ENCODE peak calls at places on chromosomes 13 and 19, in four cellular contexts. F, I, X and N are unnamed samples. For H3K4me1 and H3K9me3, the result is how much of the 10 kb centered on the place peaks cover.

GRCh38 chr13:113742000-113742441 is 17.0 kb upstream of the TMEM255B start:
- DNase-seq in F (peak), I (peak), X (peak), N (no peak)

GRCh38 chr13:87331178-87331577 is 340.0 kb upstream of the SLITRK5 start:
- DNase-seq in F (no peak), I (no peak), X (peak), N (no peak)

GRCh38 chr13:93146584-93147292 is 79.9 kb upstream of the GPC6 start:
- DNase-seq in F (no peak), I (peak), X (peak), N (no peak)

GRCh38 chr19:2244486-2244885 is 4.6 kb upstream of the AMH start:
- DNase-seq in F (no peak), I (no peak), X (no peak), N (no peak)

GRCh38 chr19:3977242-3978143 is 6.6 kb upstream of the DAPK3 start:
- DNase-seq in F (no peak), I (no peak), X (no peak), N (no peak)

GRCh38 chr13:84649853-84650252 is 767.6 kb upstream of the SLITRK1 start:
- DNase-seq in F (no peak), I (no peak), X (peak), N (no peak)

GRCh38 chr19:2616741-2617392 is 85.6 kb downstream of the GNG7 start:
- DNase-seq in F (peak), I (no peak), X (no peak), N (peak)

GRCh38 chr13:48906200-48906599 is 69.5 kb upstream of the FNDC3A start:
- DNase-seq in F (no peak), I (no peak), X (peak), N (no peak)

GRCh38 chr13:78589206-78589605 is 14.1 kb downstream of the POU4F1 start:
- DNase-seq in F (no peak), I (peak), X (peak), N (no peak)

GRCh38 chr19:7833225-7834156 is 3.5 kb downstream of the EVI5L start:
- DNase-seq in F (peak), I (peak), X (peak), N (no peak)

GRCh38 chr13:21583496-21583895 is 20.5 kb downstream of the MICU2 start:
- DNase-seq in F (no peak), I (peak), X (peak), N (no peak)

GRCh38 chr19:34733266-34733825 is 697 bp upstream of the ZNF181 start:
- DNase-seq in F (no peak), I (no peak), X (no peak), N (no peak)

GRCh38 chr19:31991984-31992655 is 353.3 kb upstream of the ZNF507 start:
- DNase-seq in F (peak), I (no peak), X (no peak), N (no peak)

GRCh38 chr19:38252935-38253691 is 3.1 kb downstream of the PPP1R14A start:
- DNase-seq in F (no peak), I (no peak), X (no peak), N (no peak)

GRCh38 chr19:18596752-18597157 is 8.2 kb downstream of the REX1BD start:
- DNase-seq in F (peak), I (peak), X (no peak), N (no peak)

GRCh38 chr13:67880916-67881315 is 650.8 kb upstream of the PCDH9 start:
- DNase-seq in F (no peak), I (no peak), X (peak), N (no peak)

GRCh38 chr19:40604647-40605200 is 3.6 kb downstream of the LTBP4 start:
- DNase-seq in F (no peak), I (no peak), X (no peak), N (peak)

GRCh38 chr19:20151617-20152145 is 15.3 kb upstream of the ZNF486 start:
- DNase-seq in F (no peak), I (no peak), X (no peak), N (no peak)

GRCh38 chr13:102317593-102317992 is 84.3 kb downstream of the FGF14 start:
- DNase-seq in F (peak), I (peak), X (peak), N (no peak)

GRCh38 chr13:107367258-107367657 is 799.3 kb upstream of the ARGLU1 start:
- DNase-seq in F (no peak), I (no peak), X (peak), N (no peak)

GRCh38 chr13:100510208-100510997 is 78.2 kb downstream of the GGACT start:
- DNase-seq in F (no peak), I (no peak), X (no peak), N (no peak)

GRCh38 chr13:49125964-49126363 is 94.2 kb upstream of the MLNR start:
- DNase-seq in F (no peak), I (no peak), X (no peak), N (no peak)

GRCh38 chr19:36090930-36091695 is 19.8 kb upstream of the OVOL3 start:
- DNase-seq in F (no peak), I (no peak), X (no peak), N (no peak)

GRCh38 chr19:7852851-7853759 is 21.1 kb downstream of the PRR36 start:
- DNase-seq in F (peak), I (peak), X (peak), N (peak)

GRCh38 chr19:618674-619285 is 14.6 kb downstream of the POLRMT start:
- DNase-seq in F (no peak), I (no peak), X (no peak), N (no peak)

GRCh38 chr13:35700661-35701060 is 224.2 kb upstream of the MAB21L1 start:
- DNase-seq in F (no peak), I (no peak), X (peak), N (no peak)

GRCh38 chr13:65336916-65337315 is 1893.2 kb downstream of the PCDH9 start:
- DNase-seq in F (no peak), I (peak), X (peak), N (no peak)

GRCh38 chr13:99977912-99978780 is 3.4 kb upstream of the ZIC2 start:
- DNase-seq in F (no peak), I (no peak), X (no peak), N (no peak)

GRCh38 chr13:99312493-99312883 is 5.3 kb upstream of the GPR183 start:
- DNase-seq in F (peak), I (peak), X (peak), N (no peak)

GRCh38 chr13:103835052-103835451 is 768.8 kb upstream of the SLC10A2 start:
- DNase-seq in F (no peak), I (no peak), X (no peak), N (no peak)

GRCh38 chr19:5621311-5621944 is 1.1 kb downstream of the SAFB2 start:
- DNase-seq in F (no peak), I (peak), X (no peak), N (no peak)

GRCh38 chr19:5621945-5622464 is 571 bp downstream of the SAFB2 start:
- DNase-seq in F (no peak), I (no peak), X (no peak), N (no peak)

GRCh38 chr19:5624154-5624663 is 1.3 kb downstream of the SAFB start:
- DNase-seq in F (peak), I (peak), X (peak), N (peak)

GRCh38 chr19:5623397-5624153 is 692 bp downstream of the SAFB start:
- DNase-seq in F (no peak), I (no peak), X (no peak), N (no peak)

GRCh38 chr19:5622465-5623396 is at the start of the genes SAFB and SAFB2:
- DNase-seq in F (peak), I (peak), X (peak), N (peak)
- H3K4me1 ChIP-seq in F (half or more), I (under half), X (under half), N (half or more)

GRCh38 chr13:57630661-57631606 is 610 bp upstream of the PCDH17 start:
- DNase-seq in F (peak), I (peak), X (peak), N (no peak)

GRCh38 chr13:57633141-57633949 is 1.8 kb downstream of the PCDH17 start:
- DNase-seq in F (peak), I (peak), X (peak), N (no peak)

GRCh38 chr13:57632276-57633140 is 964 bp downstream of the PCDH17 start:
- DNase-seq in F (peak), I (peak), X (peak), N (no peak)

GRCh38 chr13:57629821-57630235 is 1.7 kb upstream of the PCDH17 start:
- DNase-seq in F (peak), I (peak), X (peak), N (peak)

GRCh38 chr13:57631607-57632275 is at the start of gene PCDH17:
- DNase-seq in F (peak), I (peak), X (peak), N (peak)
- H3K27ac ChIP-seq in F (peak), I (no peak), X (no peak), N (no peak)

DNA sequence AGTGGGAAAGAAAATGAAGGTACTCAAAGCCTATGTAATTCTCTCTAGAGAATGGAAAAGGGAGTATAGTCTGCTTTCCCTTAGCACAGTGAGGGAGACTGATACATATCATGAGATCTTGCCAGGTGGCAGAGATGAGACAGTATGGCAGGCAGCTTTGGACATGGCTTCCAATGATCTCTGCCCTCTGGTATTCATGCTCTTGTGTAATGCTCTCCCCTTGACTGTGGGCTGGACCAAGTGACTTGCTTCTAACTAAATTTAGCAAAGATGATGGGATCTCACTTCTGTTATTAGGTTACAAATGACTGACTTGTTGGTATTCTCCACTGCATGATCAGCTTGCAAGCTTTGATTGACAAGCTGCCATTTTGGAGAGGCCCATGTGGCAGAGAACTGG is 10.2 kb downstream of the ZNF132 start:
- DNase-seq in F (no peak), I (no peak), X (no peak), N (no peak)
- H3K9me3 ChIP-seq in F (half or more), I (under half), X (under half), N (half or more)

GRCh38 chr13:110348309-110348625 is 41.2 kb downstream of the COL4A2 start:
- DNase-seq in F (no peak), I (no peak), X (no peak), N (no peak)
- H3K4me1 ChIP-seq in F (under half), I (under half), X (under half), N (under half)

DNA sequence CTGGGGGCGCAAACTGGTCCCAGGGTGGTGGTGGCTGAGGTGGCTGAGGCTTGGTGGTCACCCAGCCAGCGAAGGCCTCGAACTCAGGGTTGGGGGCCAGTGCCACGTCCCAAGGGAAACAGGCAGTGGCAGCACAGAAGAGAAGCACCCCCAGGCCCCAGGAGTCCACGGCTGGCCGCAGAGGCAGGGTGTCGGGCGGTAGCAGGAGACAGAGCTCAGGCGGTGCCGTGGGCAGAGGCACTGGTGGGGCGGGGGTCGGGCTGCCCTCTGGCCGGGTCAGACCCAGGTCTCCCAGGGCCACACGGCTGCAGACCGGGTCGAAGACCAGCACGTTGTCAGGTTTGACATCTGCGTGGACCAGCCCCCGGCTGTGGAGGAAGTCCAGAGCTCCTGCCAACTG is 4.2 kb upstream of the SBK2 start:
- DNase-seq in F (no peak), I (no peak), X (no peak), N (no peak)
- H3K27ac ChIP-seq in F (no peak), I (no peak), X (no peak), N (no peak)

GRCh38 chr19:23351806-23352205 is 43.5 kb downstream of the ZNF91 start:
- DNase-seq in F (no peak), I (no peak), X (no peak), N (no peak)
- H3K9me3 ChIP-seq in F (half or more), I (under half), X (under half), N (half or more)

GRCh38 chr13:75468602-75469001 is 13.4 kb downstream of the TBC1D4 start:
- DNase-seq in F (no peak), I (no peak), X (no peak), N (no peak)

GRCh38 chr13:75470676-75471075 is 11.3 kb downstream of the TBC1D4 start:
- DNase-seq in F (no peak), I (no peak), X (no peak), N (no peak)

GRCh38 chr13:75474956-75475355 is 7.0 kb downstream of the TBC1D4 start:
- DNase-seq in F (no peak), I (no peak), X (no peak), N (no peak)

GRCh38 chr13:75469087-75469486 is 12.9 kb downstream of the TBC1D4 start:
- DNase-seq in F (no peak), I (no peak), X (no peak), N (no peak)

GRCh38 chr13:75473472-75473871 is 8.5 kb downstream of the TBC1D4 start:
- DNase-seq in F (no peak), I (no peak), X (no peak), N (no peak)
- H3K4me1 ChIP-seq in F (under half), I (under half), X (under half), N (under half)

GRCh38 chr13:80074143-80074752 is 266.7 kb downstream of the SPRY2 start:
- DNase-seq in F (no peak), I (no peak), X (no peak), N (no peak)
- H3K27ac ChIP-seq in F (no peak), I (no peak), X (no peak), N (no peak)

DNA sequence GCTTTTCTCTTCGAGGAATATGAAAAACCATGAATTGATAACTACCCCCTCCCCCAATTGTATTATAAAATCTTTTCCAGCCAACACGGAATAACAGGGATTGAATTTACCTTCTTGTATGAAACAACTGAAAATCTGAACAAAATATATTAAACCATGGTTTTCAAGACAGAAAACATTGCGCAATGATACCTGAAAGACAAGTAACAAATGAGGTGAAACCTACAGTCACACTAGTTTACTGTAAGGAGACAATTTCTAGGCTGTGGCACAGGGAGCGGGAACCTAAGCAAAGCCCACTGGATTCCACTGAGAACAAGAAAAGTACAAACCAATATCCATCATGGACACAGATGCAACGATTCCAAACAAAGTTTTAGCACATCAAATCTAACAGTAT is 53.4 kb downstream of the ZNF283 start:
- DNase-seq in F (no peak), I (no peak), X (no peak), N (no peak)
- H3K9me3 ChIP-seq in F (under half), I (under half), X (under half), N (under half)